ENCODE peak calls at places on chromosomes 16 and 17, in ten cellular contexts. M is PC-3; L is activated naive CD8-positive, alpha-beta T cell treated with anti-CD3 and anti-CD28 coated beads, Interleukin-2, amount 10 ng/mL, durations not matched to agents 7 days and 5 days; E is activated CD4-positive, alpha-beta T cell treated with anti-CD3 and anti-CD28 coated beads, Interleukin-2, amount 50 U/mL, for 4 hours; V is endodermal cell; C is midbrain; D is SK-MEL-5; F is epithelial cell of prostate; Y is AG10803; G is substantia nigra. Z is an unnamed sample.

GRCh38 chr17:10094806-10095205 is 103.6 kb downstream of the GAS7 start:
- DNase-seq in M (no peak), L (no peak), E (no peak), V (no peak), C (no peak), D (no peak), F (no peak), Y (peak), G (no peak), Z (no peak)

GRCh38 chr16:70691223-70692129 is 5.6 kb upstream of the MTSS2 start:
- DNase-seq in M (no peak), L (no peak), E (no peak), V (no peak), C (peak), D (no peak), F (no peak), Y (peak), G (peak), Z (no peak)

GRCh38 chr16:66979011-66979717 is 9.2 kb upstream of the CES4A start:
- DNase-seq in M (no peak), L (no peak), E (no peak), V (no peak), C (no peak), D (no peak), F (no peak), Y (peak), G (no peak), Z (no peak)

GRCh38 chr16:77945126-77945525 is 77.2 kb upstream of the CLEC3A start:
- DNase-seq in M (no peak), L (no peak), E (no peak), V (no peak), C (no peak), D (no peak), F (no peak), Y (peak), G (no peak), Z (no peak)

GRCh38 chr17:9432121-9432866 is 143.3 kb downstream of the STX8 start:
- DNase-seq in M (no peak), L (no peak), E (no peak), V (no peak), C (peak), D (no peak), F (no peak), Y (peak), G (no peak), Z (no peak)

GRCh38 chr16:67164599-67165061 is at the start of gene HSF4:
- DNase-seq in M (no peak), L (peak), E (no peak), V (peak), C (peak), D (peak), F (no peak), Y (no peak), G (no peak), Z (peak)

GRCh38 chr17:61589990-61590389 is 1.0 kb downstream of the NACA2 start:
- DNase-seq in M (no peak), L (no peak), E (no peak), V (no peak), C (no peak), D (no peak), F (no peak), Y (no peak), G (no peak), Z (no peak)

GRCh38 chr16:77070683-77071082 is 120.3 kb upstream of the MON1B start:
- DNase-seq in M (no peak), L (no peak), E (no peak), V (no peak), C (no peak), D (no peak), F (no peak), Y (no peak), G (no peak), Z (no peak)

GRCh38 chr16:70267516-70267915 is 15.8 kb upstream of the EXOSC6 start:
- DNase-seq in M (peak), L (peak), E (no peak), V (peak), C (no peak), D (peak), F (no peak), Y (peak), G (no peak), Z (no peak)

GRCh38 chr17:19239544-19239943 is 2.4 kb downstream of the EPN2 start:
- DNase-seq in M (no peak), L (no peak), E (no peak), V (no peak), C (no peak), D (no peak), F (no peak), Y (peak), G (no peak), Z (no peak)

GRCh38 chr16:54633943-54634362 is 296.7 kb upstream of the IRX5 start:
- DNase-seq in M (no peak), L (no peak), E (no peak), V (peak), C (peak), D (peak), F (no peak), Y (peak), G (no peak), Z (peak)

GRCh38 chr16:12271006-12271405 is 294.5 kb downstream of the SNX29 start:
- DNase-seq in M (peak), L (no peak), E (no peak), V (peak), C (peak), D (peak), F (no peak), Y (peak), G (no peak), Z (no peak)

GRCh38 chr17:34850964-34851363 is 110.3 kb downstream of the CCT6B start:
- DNase-seq in M (no peak), L (no peak), E (no peak), V (peak), C (no peak), D (no peak), F (no peak), Y (no peak), G (no peak), Z (no peak)

GRCh38 chr17:72005332-72006163 is 115.3 kb upstream of the SOX9 start:
- DNase-seq in M (no peak), L (no peak), E (no peak), V (no peak), C (no peak), D (no peak), F (no peak), Y (no peak), G (no peak), Z (no peak)

GRCh38 chr16:1979271-1980025 is 1.8 kb downstream of the NOXO1 start:
- DNase-seq in M (peak), L (no peak), E (peak), V (peak), C (no peak), D (no peak), F (peak), Y (no peak), G (no peak), Z (peak)

GRCh38 chr16:83720981-83721380 is 86.8 kb upstream of the HSBP1 start:
- DNase-seq in M (no peak), L (no peak), E (no peak), V (no peak), C (no peak), D (no peak), F (no peak), Y (no peak), G (no peak), Z (no peak)

GRCh38 chr17:3794890-3795757 is 5.9 kb downstream of the ITGAE start:
- DNase-seq in M (no peak), L (peak), E (peak), V (peak), C (no peak), D (no peak), F (no peak), Y (peak), G (no peak), Z (no peak)

GRCh38 chr17:79667746-79668145 is 56.9 kb upstream of the RBFOX3 start:
- DNase-seq in M (no peak), L (no peak), E (no peak), V (peak), C (no peak), D (no peak), F (no peak), Y (no peak), G (no peak), Z (no peak)

GRCh38 chr17:36703860-36704266 is 102.5 kb downstream of the MRM1 start:
- DNase-seq in M (peak), L (peak), E (no peak), V (peak), C (peak), D (peak), F (no peak), Y (no peak), G (no peak), Z (peak)

GRCh38 chr16:57092786-57093301 is 461 bp downstream of the CPNE2 start:
- DNase-seq in M (peak), L (peak), E (peak), V (peak), C (peak), D (peak), F (no peak), Y (no peak), G (no peak), Z (peak)

GRCh38 chr17:28010406-28010805 is 32.1 kb upstream of the NLK start:
- DNase-seq in M (no peak), L (no peak), E (no peak), V (no peak), C (no peak), D (no peak), F (no peak), Y (no peak), G (no peak), Z (no peak)

GRCh38 chr17:64264891-64265290 is 1.8 kb upstream of the TEX2 start:
- DNase-seq in M (no peak), L (no peak), E (no peak), V (no peak), C (no peak), D (peak), F (no peak), Y (no peak), G (no peak), Z (no peak)

GRCh38 chr17:11980813-11981212 is 16.5 kb downstream of the ZNF18 start:
- DNase-seq in M (peak), L (no peak), E (no peak), V (no peak), C (no peak), D (peak), F (no peak), Y (no peak), G (no peak), Z (no peak)

GRCh38 chr17:4204190-4204589 is 59.6 kb downstream of the ANKFY1 start:
- DNase-seq in M (no peak), L (no peak), E (no peak), V (no peak), C (no peak), D (no peak), F (no peak), Y (peak), G (no peak), Z (no peak)

GRCh38 chr17:71790791-71791190 is 330.0 kb upstream of the SOX9 start:
- DNase-seq in M (peak), L (no peak), E (no peak), V (no peak), C (no peak), D (no peak), F (no peak), Y (peak), G (no peak), Z (peak)

GRCh38 chr17:15264542-15264941 is 584 bp downstream of the PMP22 start:
- DNase-seq in M (peak), L (no peak), E (no peak), V (peak), C (no peak), D (no peak), F (no peak), Y (no peak), G (no peak), Z (no peak)

GRCh38 chr16:47377156-47377555 is 83.7 kb downstream of the ITFG1 start:
- DNase-seq in M (peak), L (no peak), E (no peak), V (no peak), C (no peak), D (no peak), F (no peak), Y (no peak), G (no peak), Z (peak)

GRCh38 chr17:61361084-61361483 is 38.6 kb upstream of the TBX2 start:
- DNase-seq in M (peak), L (no peak), E (no peak), V (no peak), C (no peak), D (no peak), F (no peak), Y (peak), G (no peak), Z (peak)

GRCh38 chr16:64864232-64864803 is 257.5 kb downstream of the CDH11 start:
- DNase-seq in M (peak), L (no peak), E (no peak), V (no peak), C (no peak), D (peak), F (peak), Y (peak), G (no peak), Z (peak)

GRCh38 chr17:7789131-7789530 is 44.9 kb upstream of the KDM6B start:
- DNase-seq in M (no peak), L (no peak), E (no peak), V (no peak), C (no peak), D (no peak), F (no peak), Y (no peak), G (no peak), Z (no peak)

GRCh38 chr16:20318437-20318836 is 8.9 kb downstream of the GP2 start:
- DNase-seq in M (no peak), L (no peak), E (no peak), V (no peak), C (no peak), D (no peak), F (no peak), Y (no peak), G (no peak), Z (no peak)

GRCh38 chr17:1627987-1628855 is at the start of gene SLC43A2:
- DNase-seq in M (peak), L (peak), E (peak), V (peak), C (peak), D (peak), F (no peak), Y (peak), G (no peak), Z (peak)

GRCh38 chr17:4938670-4939553 is 934 bp downstream of the SLC25A11 start:
- DNase-seq in M (no peak), L (no peak), E (no peak), V (no peak), C (no peak), D (no peak), F (no peak), Y (no peak), G (no peak), Z (no peak)

GRCh38 chr16:27429981-27430441 is 28.0 kb downstream of the IL21R start:
- DNase-seq in M (no peak), L (peak), E (no peak), V (no peak), C (no peak), D (no peak), F (no peak), Y (no peak), G (no peak), Z (no peak)

GRCh38 chr17:82333279-82334171 is at the start of gene SECTM1:
- DNase-seq in M (peak), L (no peak), E (no peak), V (peak), C (no peak), D (no peak), F (no peak), Y (peak), G (no peak), Z (peak)

GRCh38 chr16:89089142-89089541 is 4.5 kb upstream of the ACSF3 start:
- DNase-seq in M (no peak), L (no peak), E (no peak), V (peak), C (no peak), D (no peak), F (no peak), Y (no peak), G (no peak), Z (no peak)

GRCh38 chr17:80948961-80949450 is 42.6 kb upstream of the CHMP6 start:
- DNase-seq in M (no peak), L (no peak), E (no peak), V (no peak), C (no peak), D (no peak), F (no peak), Y (no peak), G (no peak), Z (no peak)

GRCh38 chr17:29664743-29665479 is 42.2 kb upstream of the CORO6 start:
- DNase-seq in M (peak), L (no peak), E (no peak), V (no peak), C (no peak), D (no peak), F (peak), Y (peak), G (no peak), Z (peak)

Z was measured in RWPE1.